ENCODE peak calls at places on chromosomes 1 and 21, in seven cellular contexts. X is AG10803; B is iris pigment epithelial cell; O is activated CD4-positive, alpha-beta T cell treated with anti-CD3 and anti-CD28 coated beads, Interleukin-2, amount 50 U/mL, for 1 hour; Z is fibroblast of mammary gland; S is memory B cell; N is fibroblast of pulmonary artery. K is an unnamed sample.

GRCh38 chr1:82775402-82776000 is 974.8 kb downstream of the ADGRL2 start:
- DNase-seq in S (no peak), O (peak; percentile 4), Z (peak; percentile 55), X (peak; percentile 9), N (peak; percentile 46), B (peak; percentile 34), K (no peak)

GRCh38 chr21:46428286-46428685 is 30.4 kb upstream of the DIP2A start:
- DNase-seq in O (no peak), S (no peak), X (no peak), B (no peak), Z (no peak), N (no peak), K (no peak)

GRCh38 chr1:212030936-212031528 is 4.3 kb downstream of the INTS7 start:
- DNase-seq in O (no peak), Z (peak; percentile 96), S (no peak), B (peak; percentile 91), N (peak; percentile 79), X (peak; percentile 84), K (no peak)

GRCh38 chr1:40936878-40937484 is 42.5 kb upstream of the CTPS1 start:
- DNase-seq in B (peak; percentile 90), N (peak; percentile 64), Z (peak; percentile 59), S (no peak), X (peak; percentile 48), O (no peak), K (no peak)

GRCh38 chr1:65147424-65148177 is 402 bp upstream of the AK4 start:
- DNase-seq in Z (peak; percentile 21), B (peak; percentile 35), N (peak; percentile 36), O (peak; percentile 6), S (peak; percentile 24), X (no peak), K (peak; percentile 91)

GRCh38 chr1:228997721-228998144 is 262.5 kb downstream of the RHOU start:
- DNase-seq in Z (no peak), N (no peak), X (no peak), O (no peak), S (no peak), B (no peak), K (no peak)

GRCh38 chr1:185843971-185844370 is 109.8 kb downstream of the HMCN1 start:
- DNase-seq in B (no peak), O (no peak), X (peak; percentile 84), N (peak; percentile 31), S (no peak), Z (no peak), K (no peak)

GRCh38 chr1:11799099-11799498 is 6.7 kb downstream of the MTHFR start:
- DNase-seq in X (no peak), S (no peak), O (no peak), B (no peak), Z (no peak), N (no peak), K (no peak)

GRCh38 chr1:10671090-10671489 is 125.4 kb downstream of the CASZ1 start:
- DNase-seq in B (no peak), N (no peak), O (no peak), X (no peak), S (no peak), Z (no peak), K (no peak)

GRCh38 chr1:235075121-235075954 is 53.3 kb downstream of the TOMM20 start:
- DNase-seq in N (peak; percentile 96), O (peak; percentile 49), X (peak; percentile 92), Z (peak; percentile 97), S (peak; percentile 43), B (peak; percentile 90), K (peak; percentile 85)

GRCh38 chr1:64984106-64984505 is 17.8 kb upstream of the JAK1 start:
- DNase-seq in O (no peak), N (no peak), Z (no peak), B (no peak), S (no peak), X (no peak), K (no peak)

GRCh38 chr21:46205766-46206162 is 21.5 kb upstream of the SPATC1L start:
- DNase-seq in X (no peak), N (no peak), B (no peak), Z (no peak), S (no peak), O (no peak), K (no peak)

GRCh38 chr1:202221911-202222909 is 28.6 kb downstream of the LGR6 start:
- DNase-seq in X (no peak), O (no peak), B (no peak), S (no peak), Z (no peak), N (no peak), K (no peak)

GRCh38 chr1:181737056-181737455 is 253.7 kb downstream of the CACNA1E start:
- DNase-seq in O (no peak), S (no peak), X (no peak), N (no peak), B (no peak), Z (no peak), K (no peak)

GRCh38 chr1:182175340-182176068 is 114.0 kb upstream of the ZNF648 start:
- DNase-seq in S (no peak), B (no peak), X (no peak), Z (peak; percentile 35), N (no peak), O (no peak), K (no peak)